ENCODE peak calls at places on chromosomes 12 and 14, in nine cellular contexts. One of them, this sample, is unnamed.

GRCh38 chr12:57836442-57837375 is 9.8 kb downstream of the CTDSP2 start:
- DNase-seq in T-helper 1 cell: peak; percentile 30
- DNase-seq in activated T-helper 1 cell treated with anti-CD3 and anti-CD28 coated beads, Interleukin-2, amount 50 U/mL, for 16 hours: no peak
- DNase-seq in stimulated activated CD8-positive, alpha-beta memory T cell treated with anti-CD3 and anti-CD28 coated beads, Interleukin-15, amount 100 ng/mL, for 1 hour: no peak
- DNase-seq in neural crest cell: no peak
- DNase-seq in RWPE1: peak; percentile 65
- DNase-seq in LoVo: no peak
- DNase-seq in left cardiac atrium: peak; percentile 83
- DNase-seq in T-helper 2 cell: no peak
- DNase-seq in this sample: no peak

GRCh38 chr12:112936927-112937326 is 1.3 kb upstream of the OAS3 start:
- DNase-seq in T-helper 1 cell: no peak
- DNase-seq in activated T-helper 1 cell treated with anti-CD3 and anti-CD28 coated beads, Interleukin-2, amount 50 U/mL, for 16 hours: no peak
- DNase-seq in T-helper 2 cell: no peak
- DNase-seq in stimulated activated CD8-positive, alpha-beta memory T cell treated with anti-CD3 and anti-CD28 coated beads, Interleukin-15, amount 100 ng/mL, for 1 hour: no peak
- DNase-seq in left cardiac atrium: no peak
- DNase-seq in LoVo: no peak
- DNase-seq in RWPE1: peak; percentile 86
- DNase-seq in neural crest cell: no peak
- DNase-seq in this sample: no peak

GRCh38 chr14:81416233-81416927 is 16.3 kb upstream of the STON2 start:
- DNase-seq in RWPE1: no peak
- DNase-seq in LoVo: no peak
- DNase-seq in activated T-helper 1 cell treated with anti-CD3 and anti-CD28 coated beads, Interleukin-2, amount 50 U/mL, for 16 hours: no peak
- DNase-seq in T-helper 1 cell: no peak
- DNase-seq in neural crest cell: no peak
- DNase-seq in left cardiac atrium: no peak
- DNase-seq in stimulated activated CD8-positive, alpha-beta memory T cell treated with anti-CD3 and anti-CD28 coated beads, Interleukin-15, amount 100 ng/mL, for 1 hour: no peak
- DNase-seq in T-helper 2 cell: no peak
- DNase-seq in this sample: no peak

GRCh38 chr12:1840561-1840960 is 20.2 kb downstream of the LRTM2 start:
- DNase-seq in left cardiac atrium: no peak
- DNase-seq in RWPE1: no peak
- DNase-seq in T-helper 1 cell: no peak
- DNase-seq in T-helper 2 cell: no peak
- DNase-seq in activated T-helper 1 cell treated with anti-CD3 and anti-CD28 coated beads, Interleukin-2, amount 50 U/mL, for 16 hours: no peak
- DNase-seq in neural crest cell: no peak
- DNase-seq in stimulated activated CD8-positive, alpha-beta memory T cell treated with anti-CD3 and anti-CD28 coated beads, Interleukin-15, amount 100 ng/mL, for 1 hour: no peak
- DNase-seq in LoVo: no peak
- DNase-seq in this sample: no peak

GRCh38 chr12:122480753-122481152 is 20.0 kb downstream of the ZCCHC8 start:
- DNase-seq in T-helper 2 cell: no peak
- DNase-seq in left cardiac atrium: no peak
- DNase-seq in LoVo: no peak
- DNase-seq in stimulated activated CD8-positive, alpha-beta memory T cell treated with anti-CD3 and anti-CD28 coated beads, Interleukin-15, amount 100 ng/mL, for 1 hour: no peak
- DNase-seq in T-helper 1 cell: no peak
- DNase-seq in activated T-helper 1 cell treated with anti-CD3 and anti-CD28 coated beads, Interleukin-2, amount 50 U/mL, for 16 hours: no peak
- DNase-seq in RWPE1: no peak
- DNase-seq in neural crest cell: no peak
- DNase-seq in this sample: no peak

GRCh38 chr14:92748259-92749016 is at the start of gene LGMN:
- DNase-seq in T-helper 1 cell: peak; percentile 78
- DNase-seq in RWPE1: peak; percentile 92
- DNase-seq in neural crest cell: peak; percentile 88
- DNase-seq in LoVo: peak; percentile 96
- DNase-seq in stimulated activated CD8-positive, alpha-beta memory T cell treated with anti-CD3 and anti-CD28 coated beads, Interleukin-15, amount 100 ng/mL, for 1 hour: peak; percentile 68
- DNase-seq in left cardiac atrium: peak; percentile 98
- DNase-seq in activated T-helper 1 cell treated with anti-CD3 and anti-CD28 coated beads, Interleukin-2, amount 50 U/mL, for 16 hours: peak; percentile 58
- DNase-seq in T-helper 2 cell: peak; percentile 78
- DNase-seq in this sample: peak; percentile 93

GRCh38 chr12:76569685-76570604 is 10.4 kb upstream of the OSBPL8 start:
- DNase-seq in RWPE1: no peak
- DNase-seq in LoVo: no peak
- DNase-seq in T-helper 1 cell: no peak
- DNase-seq in stimulated activated CD8-positive, alpha-beta memory T cell treated with anti-CD3 and anti-CD28 coated beads, Interleukin-15, amount 100 ng/mL, for 1 hour: no peak
- DNase-seq in neural crest cell: no peak
- DNase-seq in left cardiac atrium: no peak
- DNase-seq in T-helper 2 cell: no peak
- DNase-seq in activated T-helper 1 cell treated with anti-CD3 and anti-CD28 coated beads, Interleukin-2, amount 50 U/mL, for 16 hours: no peak
- DNase-seq in this sample: no peak

GRCh38 chr12:5768171-5768879 is 176.7 kb downstream of the ANO2 start:
- DNase-seq in activated T-helper 1 cell treated with anti-CD3 and anti-CD28 coated beads, Interleukin-2, amount 50 U/mL, for 16 hours: no peak
- DNase-seq in LoVo: no peak
- DNase-seq in T-helper 2 cell: no peak
- DNase-seq in stimulated activated CD8-positive, alpha-beta memory T cell treated with anti-CD3 and anti-CD28 coated beads, Interleukin-15, amount 100 ng/mL, for 1 hour: no peak
- DNase-seq in T-helper 1 cell: no peak
- DNase-seq in RWPE1: no peak
- DNase-seq in neural crest cell: no peak
- DNase-seq in left cardiac atrium: peak; percentile 80
- DNase-seq in this sample: no peak

GRCh38 chr12:123723765-123724164 is 11.6 kb downstream of the ATP6V0A2 start:
- DNase-seq in stimulated activated CD8-positive, alpha-beta memory T cell treated with anti-CD3 and anti-CD28 coated beads, Interleukin-15, amount 100 ng/mL, for 1 hour: no peak
- DNase-seq in LoVo: no peak
- DNase-seq in RWPE1: no peak
- DNase-seq in T-helper 1 cell: no peak
- DNase-seq in T-helper 2 cell: no peak
- DNase-seq in activated T-helper 1 cell treated with anti-CD3 and anti-CD28 coated beads, Interleukin-2, amount 50 U/mL, for 16 hours: no peak
- DNase-seq in neural crest cell: no peak
- DNase-seq in left cardiac atrium: no peak
- DNase-seq in this sample: no peak

GRCh38 chr14:71650187-71650586 is 282.0 kb upstream of the RGS6 start:
- DNase-seq in LoVo: no peak
- DNase-seq in activated T-helper 1 cell treated with anti-CD3 and anti-CD28 coated beads, Interleukin-2, amount 50 U/mL, for 16 hours: no peak
- DNase-seq in neural crest cell: no peak
- DNase-seq in T-helper 1 cell: no peak
- DNase-seq in stimulated activated CD8-positive, alpha-beta memory T cell treated with anti-CD3 and anti-CD28 coated beads, Interleukin-15, amount 100 ng/mL, for 1 hour: no peak
- DNase-seq in left cardiac atrium: no peak
- DNase-seq in T-helper 2 cell: no peak
- DNase-seq in RWPE1: no peak
- DNase-seq in this sample: no peak

GRCh38 chr12:54967461-54967860 is 17.1 kb downstream of the TESPA1 start:
- DNase-seq in stimulated activated CD8-positive, alpha-beta memory T cell treated with anti-CD3 and anti-CD28 coated beads, Interleukin-15, amount 100 ng/mL, for 1 hour: no peak
- DNase-seq in T-helper 2 cell: no peak
- DNase-seq in T-helper 1 cell: no peak
- DNase-seq in RWPE1: no peak
- DNase-seq in neural crest cell: no peak
- DNase-seq in activated T-helper 1 cell treated with anti-CD3 and anti-CD28 coated beads, Interleukin-2, amount 50 U/mL, for 16 hours: no peak
- DNase-seq in left cardiac atrium: no peak
- DNase-seq in LoVo: no peak
- DNase-seq in this sample: no peak

GRCh38 chr12:93025145-93026103 is 96.3 kb upstream of the EEA1 start:
- DNase-seq in T-helper 1 cell: no peak
- DNase-seq in LoVo: peak; percentile 30
- DNase-seq in left cardiac atrium: no peak
- DNase-seq in activated T-helper 1 cell treated with anti-CD3 and anti-CD28 coated beads, Interleukin-2, amount 50 U/mL, for 16 hours: no peak
- DNase-seq in stimulated activated CD8-positive, alpha-beta memory T cell treated with anti-CD3 and anti-CD28 coated beads, Interleukin-15, amount 100 ng/mL, for 1 hour: no peak
- DNase-seq in RWPE1: no peak
- DNase-seq in T-helper 2 cell: no peak
- DNase-seq in neural crest cell: no peak
- DNase-seq in this sample: no peak

GRCh38 chr14:64801046-64801445 is 78.7 kb downstream of the SPTB start:
- DNase-seq in activated T-helper 1 cell treated with anti-CD3 and anti-CD28 coated beads, Interleukin-2, amount 50 U/mL, for 16 hours: no peak
- DNase-seq in RWPE1: no peak
- DNase-seq in neural crest cell: no peak
- DNase-seq in T-helper 1 cell: no peak
- DNase-seq in left cardiac atrium: no peak
- DNase-seq in stimulated activated CD8-positive, alpha-beta memory T cell treated with anti-CD3 and anti-CD28 coated beads, Interleukin-15, amount 100 ng/mL, for 1 hour: no peak
- DNase-seq in LoVo: no peak
- DNase-seq in T-helper 2 cell: no peak
- DNase-seq in this sample: no peak

GRCh38 chr12:72570601-72571000 is 298.4 kb downstream of the TRHDE start:
- DNase-seq in T-helper 1 cell: no peak
- DNase-seq in activated T-helper 1 cell treated with anti-CD3 and anti-CD28 coated beads, Interleukin-2, amount 50 U/mL, for 16 hours: no peak
- DNase-seq in LoVo: no peak
- DNase-seq in neural crest cell: peak; percentile 8
- DNase-seq in left cardiac atrium: no peak
- DNase-seq in RWPE1: no peak
- DNase-seq in T-helper 2 cell: no peak
- DNase-seq in stimulated activated CD8-positive, alpha-beta memory T cell treated with anti-CD3 and anti-CD28 coated beads, Interleukin-15, amount 100 ng/mL, for 1 hour: no peak
- DNase-seq in this sample: no peak

GRCh38 chr12:120235369-120236123 is 30.0 kb downstream of the PXN start:
- DNase-seq in stimulated activated CD8-positive, alpha-beta memory T cell treated with anti-CD3 and anti-CD28 coated beads, Interleukin-15, amount 100 ng/mL, for 1 hour: no peak
- DNase-seq in RWPE1: no peak
- DNase-seq in left cardiac atrium: no peak
- DNase-seq in T-helper 1 cell: no peak
- DNase-seq in T-helper 2 cell: no peak
- DNase-seq in activated T-helper 1 cell treated with anti-CD3 and anti-CD28 coated beads, Interleukin-2, amount 50 U/mL, for 16 hours: no peak
- DNase-seq in neural crest cell: no peak
- DNase-seq in LoVo: no peak
- DNase-seq in this sample: no peak

GRCh38 chr14:21039585-21040369 is 2.4 kb upstream of the RNASE7 start:
- DNase-seq in neural crest cell: no peak
- DNase-seq in RWPE1: peak; percentile 72
- DNase-seq in T-helper 1 cell: peak; percentile 19
- DNase-seq in stimulated activated CD8-positive, alpha-beta memory T cell treated with anti-CD3 and anti-CD28 coated beads, Interleukin-15, amount 100 ng/mL, for 1 hour: no peak
- DNase-seq in activated T-helper 1 cell treated with anti-CD3 and anti-CD28 coated beads, Interleukin-2, amount 50 U/mL, for 16 hours: no peak
- DNase-seq in left cardiac atrium: no peak
- DNase-seq in T-helper 2 cell: no peak
- DNase-seq in LoVo: peak; percentile 43
- DNase-seq in this sample: no peak

GRCh38 chr12:3930216-3930615 is 57.0 kb upstream of the PARP11 start:
- DNase-seq in RWPE1: no peak
- DNase-seq in T-helper 2 cell: no peak
- DNase-seq in left cardiac atrium: no peak
- DNase-seq in neural crest cell: peak; percentile 34
- DNase-seq in activated T-helper 1 cell treated with anti-CD3 and anti-CD28 coated beads, Interleukin-2, amount 50 U/mL, for 16 hours: no peak
- DNase-seq in stimulated activated CD8-positive, alpha-beta memory T cell treated with anti-CD3 and anti-CD28 coated beads, Interleukin-15, amount 100 ng/mL, for 1 hour: no peak
- DNase-seq in LoVo: no peak
- DNase-seq in T-helper 1 cell: no peak
- DNase-seq in this sample: no peak

GRCh38 chr14:42140001-42140400 is 533.3 kb downstream of the LRFN5 start:
- DNase-seq in stimulated activated CD8-positive, alpha-beta memory T cell treated with anti-CD3 and anti-CD28 coated beads, Interleukin-15, amount 100 ng/mL, for 1 hour: no peak
- DNase-seq in T-helper 2 cell: no peak
- DNase-seq in activated T-helper 1 cell treated with anti-CD3 and anti-CD28 coated beads, Interleukin-2, amount 50 U/mL, for 16 hours: no peak
- DNase-seq in LoVo: no peak
- DNase-seq in RWPE1: no peak
- DNase-seq in neural crest cell: no peak
- DNase-seq in T-helper 1 cell: no peak
- DNase-seq in left cardiac atrium: no peak
- DNase-seq in this sample: no peak

GRCh38 chr12:92403210-92404175 is 257.8 kb upstream of the BTG1 start:
- DNase-seq in T-helper 2 cell: peak; percentile 31
- DNase-seq in left cardiac atrium: no peak
- DNase-seq in LoVo: no peak
- DNase-seq in RWPE1: no peak
- DNase-seq in stimulated activated CD8-positive, alpha-beta memory T cell treated with anti-CD3 and anti-CD28 coated beads, Interleukin-15, amount 100 ng/mL, for 1 hour: peak; percentile 28
- DNase-seq in neural crest cell: no peak
- DNase-seq in activated T-helper 1 cell treated with anti-CD3 and anti-CD28 coated beads, Interleukin-2, amount 50 U/mL, for 16 hours: peak; percentile 44
- DNase-seq in T-helper 1 cell: peak; percentile 54
- DNase-seq in this sample: no peak

GRCh38 chr14:24072881-24073877 is 1.8 kb downstream of the CPNE6 start:
- DNase-seq in neural crest cell: no peak
- DNase-seq in T-helper 1 cell: no peak
- DNase-seq in activated T-helper 1 cell treated with anti-CD3 and anti-CD28 coated beads, Interleukin-2, amount 50 U/mL, for 16 hours: no peak
- DNase-seq in RWPE1: no peak
- DNase-seq in left cardiac atrium: no peak
- DNase-seq in stimulated activated CD8-positive, alpha-beta memory T cell treated with anti-CD3 and anti-CD28 coated beads, Interleukin-15, amount 100 ng/mL, for 1 hour: no peak
- DNase-seq in LoVo: no peak
- DNase-seq in T-helper 2 cell: no peak
- DNase-seq in this sample: no peak